ENCODE peak calls at places on chromosomes 12 and 14, in four cellular contexts. A is activated CD4-positive, CD25-positive, alpha-beta regulatory T cell treated with anti-CD3 and anti-CD28 coated beads, Interleukin-2, amount 50 U/mL, for 72 hours; I is germinal center; X is fibroblast of lung. L is an unnamed sample.

GRCh38 chr14:30580616-30581282 is 21.8 kb downstream of the G2E3 start:
- DNase-seq in A (no peak), I (no peak), X (peak), L (no peak)

GRCh38 chr14:30559638-30560071 is 697 bp downstream of the G2E3 start:
- DNase-seq in A (no peak), I (peak), X (peak), L (peak)

GRCh38 chr12:113891737-113892520 is 74.2 kb downstream of the RBM19 start:
- DNase-seq in A (no peak), I (no peak), X (peak), L (no peak)

GRCh38 chr14:56807586-56808168 is 2.6 kb downstream of the OTX2 start:
- DNase-seq in A (no peak), I (no peak), X (no peak), L (no peak)

GRCh38 chr12:104506691-104507401 is 50.1 kb downstream of the CHST11 start:
- DNase-seq in A (no peak), I (no peak), X (no peak), L (no peak)

GRCh38 chr14:55123101-55123500 is 6.0 kb upstream of the LGALS3 start:
- DNase-seq in A (no peak), I (no peak), X (peak), L (peak)

GRCh38 chr12:51926718-51927117 is 19.4 kb downstream of the ACVRL1 start:
- DNase-seq in A (no peak), I (peak), X (no peak), L (no peak)

GRCh38 chr12:99057670-99058069 is 412.6 kb downstream of the APAF1 start:
- DNase-seq in A (no peak), I (no peak), X (no peak), L (no peak)

GRCh38 chr14:95227279-95227860 is 70.0 kb upstream of the DICER1 start:
- DNase-seq in A (no peak), I (no peak), X (peak), L (no peak)

GRCh38 chr14:90060965-90061848 is 587 bp upstream of the KCNK13 start:
- DNase-seq in A (no peak), I (peak), X (no peak), L (peak)

GRCh38 chr14:101525646-101526527 is 35.4 kb upstream of the DIO3 start:
- DNase-seq in A (no peak), I (no peak), X (no peak), L (no peak)

GRCh38 chr12:32949815-32950214 is 53.2 kb upstream of the PKP2 start:
- DNase-seq in A (no peak), I (no peak), X (no peak), L (no peak)